ENCODE peak calls at places on chromosomes 2 and 18, in five cellular contexts. Z is HL-60, P is coronary artery, K is substantia nigra, C is PC-3. S is an unnamed sample.

GRCh38 chr2:174535757-174536703 is 49.2 kb upstream of the GPR155 start:
- DNase-seq in C (peak; percentile 7), Z (no peak), K (no peak), P (no peak), S (no peak)

GRCh38 chr2:183665976-183666375 is 541.7 kb downstream of the NUP35 start:
- DNase-seq in K (no peak), Z (no peak), C (peak; percentile 47), P (no peak), S (no peak)

GRCh38 chr2:28681216-28681981 is 70.2 kb upstream of the PPP1CB start:
- DNase-seq in K (no peak), Z (no peak), C (no peak), P (no peak), S (no peak)

GRCh38 chr2:74427551-74427950 is 6.0 kb downstream of the WDR54 start:
- DNase-seq in K (no peak), P (no peak), C (no peak), Z (no peak), S (no peak)

GRCh38 chr2:780002-780401 is 102.8 kb upstream of the TMEM18 start:
- DNase-seq in P (no peak), Z (no peak), C (no peak), K (no peak), S (no peak)

GRCh38 chr2:103459302-103459701 is 697.5 kb downstream of the TMEM182 start:
- DNase-seq in Z (no peak), K (no peak), C (no peak), P (no peak), S (no peak)

GRCh38 chr2:290090-290722 is 2.3 kb upstream of the ALKAL2 start:
- DNase-seq in C (peak; percentile 80), K (peak; percentile 21), P (peak; percentile 75), Z (no peak), S (peak; percentile 16)

GRCh38 chr2:12764075-12764722 is 47.5 kb downstream of the TRIB2 start:
- DNase-seq in C (no peak), K (no peak), Z (no peak), P (no peak), S (no peak)

GRCh38 chr2:30301551-30301950 is 70.2 kb downstream of the LBH start:
- DNase-seq in Z (no peak), K (no peak), P (no peak), C (peak; percentile 27), S (no peak)

GRCh38 chr18:9787126-9787525 is 79.0 kb downstream of the RAB31 start:
- DNase-seq in P (no peak), K (no peak), Z (no peak), C (peak; percentile 11), S (no peak)

GRCh38 chr2:195675783-195676427 is 18.9 kb downstream of the SLC39A10 start:
- DNase-seq in K (no peak), C (no peak), Z (no peak), P (no peak), S (no peak)

GRCh38 chr2:75155115-75155514 is 44.2 kb downstream of the TACR1 start:
- DNase-seq in P (no peak), K (no peak), C (no peak), Z (no peak), S (no peak)

GRCh38 chr2:150705357-150705756 is 217.9 kb upstream of the RND3 start:
- DNase-seq in K (no peak), P (no peak), C (peak; percentile 65), Z (no peak), S (no peak)

GRCh38 chr18:51427012-51427411 is 229.5 kb upstream of the MEX3C start:
- DNase-seq in Z (no peak), K (no peak), C (no peak), P (no peak), S (no peak)

GRCh38 chr18:62445386-62445917 is 77.4 kb upstream of the ZCCHC2 start:
- DNase-seq in Z (no peak), K (no peak), P (no peak), C (no peak), S (no peak)

GRCh38 chr2:156147594-156148330 is 184.8 kb downstream of the NR4A2 start:
- DNase-seq in P (no peak), Z (no peak), K (no peak), C (peak; percentile 19), S (peak; percentile 63)

GRCh38 chr18:57982372-57983021 is 61.5 kb upstream of the NEDD4L start:
- DNase-seq in Z (no peak), P (no peak), K (no peak), C (no peak), S (no peak)

GRCh38 chr2:141508086-141508749 is 622.6 kb downstream of the LRP1B start:
- DNase-seq in P (no peak), C (peak; percentile 16), Z (no peak), K (no peak), S (no peak)

GRCh38 chr2:137238065-137238464 is 472.7 kb downstream of the THSD7B start:
- DNase-seq in P (no peak), K (no peak), Z (no peak), C (no peak), S (no peak)

GRCh38 chr2:15650616-15651366 is 59.1 kb downstream of the DDX1 start:
- DNase-seq in P (no peak), C (no peak), K (no peak), Z (no peak), S (no peak)

GRCh38 chr2:191048073-191048472 is 34.1 kb upstream of the STAT1 start:
- DNase-seq in K (no peak), Z (no peak), P (no peak), C (peak; percentile 45), S (no peak)

GRCh38 chr2:2665834-2666133 is 334.7 kb upstream of the MYT1L start:
- DNase-seq in C (no peak), Z (no peak), K (no peak), P (no peak), S (no peak)

GRCh38 chr2:148670773-148671172 is 26.2 kb downstream of the EPC2 start:
- DNase-seq in C (peak; percentile 73), K (no peak), P (no peak), Z (no peak), S (peak; percentile 64)

GRCh38 chr18:72675394-72675793 is 131.3 kb upstream of the CBLN2 start:
- DNase-seq in P (no peak), K (no peak), Z (no peak), C (no peak), S (no peak)

GRCh38 chr2:195533771-195534642 is 123.0 kb upstream of the SLC39A10 start:
- DNase-seq in C (peak; percentile 66), P (peak; percentile 90), Z (no peak), K (no peak), S (peak; percentile 66)

GRCh38 chr2:105114551-105114950 is 76.7 kb downstream of the MRPS9 start:
- DNase-seq in Z (no peak), K (no peak), C (peak; percentile 67), P (no peak), S (no peak)

GRCh38 chr18:46035701-46036680 is 36.1 kb downstream of the PSTPIP2 start:
- DNase-seq in P (no peak), C (no peak), Z (no peak), K (no peak), S (no peak)

GRCh38 chr18:39190508-39190907 is 1624.9 kb upstream of the CELF4 start:
- DNase-seq in K (no peak), C (no peak), P (no peak), Z (no peak), S (no peak)

DNA sequence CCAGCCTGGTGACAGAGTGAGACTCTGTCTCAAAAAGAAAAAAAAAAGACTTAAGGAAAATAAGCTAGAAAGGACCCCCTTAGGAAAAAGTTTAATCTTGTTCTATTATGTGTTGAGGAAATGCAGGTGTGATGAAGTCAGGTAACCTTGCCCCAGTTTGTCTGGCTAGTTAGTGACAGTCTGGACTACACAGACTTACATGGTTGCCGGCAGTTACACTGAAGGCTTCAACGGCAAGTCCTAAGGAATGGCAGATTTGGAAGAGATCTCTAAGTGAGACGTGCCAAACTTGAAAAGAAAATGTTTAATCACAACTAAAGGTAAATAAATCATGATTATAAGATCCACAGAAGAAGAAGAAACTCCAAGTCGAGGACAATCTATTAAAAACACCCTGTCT is 84.1 kb downstream of the TTC27 start:
- DNase-seq in Z (no peak), C (no peak), K (no peak), P (no peak), S (no peak)
- H3K27ac ChIP-seq in Z (no peak overlapping the region), C (no peak overlapping the region), K (no peak overlapping the region), P (peak overlapping the region; percentile 46), S (peak overlapping the region; percentile 20)

DNA sequence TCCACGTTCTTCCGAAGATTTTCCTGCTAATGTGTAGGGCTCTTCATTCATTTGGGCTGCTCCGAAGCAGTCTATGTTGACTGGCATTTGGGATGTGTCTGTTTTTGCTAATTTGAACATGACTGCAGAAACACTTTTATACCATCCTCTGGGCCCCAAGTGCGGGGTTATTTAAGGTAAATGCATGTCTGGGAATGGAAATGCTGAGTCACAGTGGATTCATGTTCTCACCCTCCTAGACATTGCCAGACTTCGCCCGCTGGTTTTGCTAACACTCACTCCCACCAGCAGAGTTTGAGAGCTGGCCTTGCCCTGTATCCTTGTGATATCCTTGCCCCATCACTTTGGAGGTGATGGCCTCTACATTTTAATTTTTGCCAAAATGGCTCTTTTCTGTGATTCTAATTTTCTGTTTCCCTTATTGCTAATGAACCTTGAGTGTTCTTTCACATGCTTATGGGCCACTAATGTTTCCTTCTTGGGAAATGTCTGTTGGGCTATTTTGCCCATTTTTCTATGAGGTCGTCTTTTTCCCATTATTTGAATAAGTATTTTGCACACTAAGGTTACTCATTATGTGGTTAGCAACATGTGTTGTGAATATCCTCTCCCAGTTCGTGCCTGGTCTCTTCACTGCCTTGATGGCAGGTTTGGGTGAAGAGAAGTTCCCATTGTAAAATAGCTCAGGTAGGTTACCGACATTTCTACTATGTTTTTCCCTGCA is 204.1 kb downstream of the GLI2 start:
- DNase-seq in Z (no peak), K (no peak), C (peak; percentile 34), P (no peak), S (no peak)
- H3K27ac ChIP-seq in Z (no peak overlapping the region), K (no peak overlapping the region), C (peak overlapping the region; percentile 30), P (no peak overlapping the region), S (no peak overlapping the region)

DNA sequence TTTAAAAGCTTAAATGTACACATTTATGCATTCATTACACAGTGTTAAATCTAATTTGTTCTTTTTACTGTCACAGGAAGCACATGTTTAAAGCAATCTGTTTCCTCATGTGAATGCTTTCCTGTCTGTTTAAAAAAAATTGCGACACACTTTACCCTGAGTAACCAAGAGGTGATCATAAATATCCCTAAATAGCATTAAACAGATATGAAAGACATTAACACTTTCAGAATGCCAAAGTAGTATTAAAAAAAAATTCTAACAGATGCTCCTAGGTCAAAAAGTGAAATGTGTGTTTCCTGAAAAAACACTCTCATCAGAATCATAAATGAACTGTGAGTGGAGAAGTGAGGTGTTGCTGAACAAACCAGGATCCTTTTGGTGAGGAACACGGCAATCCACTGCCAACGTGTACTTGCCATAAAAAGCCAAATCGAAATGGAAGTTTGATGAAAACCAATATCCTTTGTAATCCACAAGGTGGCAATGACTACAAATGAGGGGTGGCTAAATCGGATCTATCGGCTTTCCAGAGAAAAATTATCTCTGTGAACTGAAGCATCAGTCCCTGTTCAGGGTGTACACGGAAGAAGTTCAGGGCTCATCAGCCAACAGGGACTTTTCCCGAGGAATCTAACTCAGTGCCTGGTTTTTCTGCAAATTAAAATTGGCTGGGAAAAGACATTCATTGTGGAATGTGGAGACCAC is 248.9 kb downstream of the TCF4 start:
- DNase-seq in Z (peak; percentile 13), P (no peak), C (no peak), K (no peak), S (no peak)
- H3K27ac ChIP-seq in Z (no peak overlapping the region), P (no peak overlapping the region), C (no peak overlapping the region), K (peak overlapping the region; percentile 88), S (no peak overlapping the region)

DNA sequence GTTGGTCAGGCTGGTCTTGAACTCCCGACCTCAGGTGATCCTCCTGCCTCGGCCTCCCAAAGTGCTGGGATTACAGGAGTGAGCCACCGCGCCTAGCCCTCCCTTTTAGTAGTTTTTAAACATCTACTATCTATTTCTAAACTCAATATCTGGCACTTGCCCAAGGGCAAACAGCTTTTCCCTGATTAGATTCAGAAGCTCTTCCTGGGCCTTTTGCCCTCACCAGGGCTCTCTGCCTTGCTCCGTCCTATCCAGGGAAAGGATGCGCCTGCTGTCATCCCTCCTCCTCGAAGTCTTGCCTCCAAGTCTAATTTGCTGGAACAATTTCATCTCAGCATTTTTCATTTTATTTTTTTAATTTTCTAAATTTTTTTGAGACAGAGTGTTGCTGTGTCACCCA is 41.4 kb upstream of the FHOD3 start:
- DNase-seq in Z (no peak), K (no peak), C (no peak), P (no peak), S (no peak)
- H3K27ac ChIP-seq in Z (no peak overlapping the region), K (no peak overlapping the region), C (no peak overlapping the region), P (no peak overlapping the region), S (no peak overlapping the region)

S was measured in epithelial cell of prostate.